ENCODE peak calls at places on chromosomes 13 and 19, in seven cellular contexts. D is adrenal gland, T is Peyer's patch, N is foreskin fibroblast, A is choroid plexus epithelial cell, S is hepatocyte, J is astrocyte. V is an unnamed sample.

GRCh38 chr19:47419037-47419783 is at the start of gene MEIS3:
- DNase-seq in T (no peak), D (no peak), J (no peak), S (no peak), A (no peak), N (peak), V (no peak)

GRCh38 chr13:48804836-48805601 is 151.3 kb downstream of the CYSLTR2 start:
- DNase-seq in N (peak), J (peak), T (no peak), S (no peak), A (no peak), D (no peak), V (no peak)

GRCh38 chr13:25901460-25902376 is 150.1 kb downstream of the SHISA2 start:
- DNase-seq in A (peak), T (no peak), J (peak), S (peak), N (peak), D (no peak), V (no peak)

GRCh38 chr13:27663947-27664346 is 42.3 kb downstream of the POLR1D start:
- DNase-seq in T (no peak), S (no peak), D (no peak), N (no peak), A (peak), J (no peak), V (no peak)

GRCh38 chr19:33689138-33689746 is 67.5 kb downstream of the CHST8 start:
- DNase-seq in D (no peak), J (no peak), T (peak), A (no peak), S (no peak), N (no peak), V (no peak)

GRCh38 chr19:49790866-49791265 is 22.2 kb downstream of the FUZ start:
- DNase-seq in N (peak), S (no peak), T (no peak), J (no peak), A (peak), D (peak), V (no peak)

GRCh38 chr19:19087676-19088075 is 23.9 kb downstream of the SLC25A42 start:
- DNase-seq in D (no peak), A (no peak), J (no peak), T (no peak), N (no peak), S (no peak), V (no peak)

GRCh38 chr13:60396783-60397692 is at the start of gene TDRD3:
- DNase-seq in A (peak), N (peak), T (peak), D (peak), J (peak), S (peak), V (peak)

GRCh38 chr13:98527526-98527925 is 49.4 kb downstream of the STK24 start:
- DNase-seq in T (no peak), N (no peak), J (no peak), D (peak), S (no peak), A (no peak), V (no peak)

GRCh38 chr19:35073941-35074340 is 32.4 kb downstream of the HPN start:
- DNase-seq in A (no peak), N (no peak), D (no peak), J (no peak), T (no peak), S (no peak), V (no peak)

GRCh38 chr19:12872941-12873890 is 8.0 kb downstream of the DNASE2 start:
- DNase-seq in S (peak), D (peak), A (peak), T (no peak), N (peak), J (no peak), V (peak)

GRCh38 chr13:99981115-99982020 is at the start of gene ZIC2:
- DNase-seq in J (peak), D (no peak), T (peak), N (peak), S (peak), A (peak), V (no peak)

GRCh38 chr19:50870417-50871089 is 2.7 kb upstream of the KLK2 start:
- DNase-seq in D (no peak), N (peak), A (no peak), J (no peak), S (no peak), T (no peak), V (no peak)

GRCh38 chr19:58543826-58544590 is at the start of gene TRIM28:
- DNase-seq in T (peak), A (peak), J (peak), D (peak), N (peak), S (peak), V (peak)

GRCh38 chr19:32869369-32870153 is at the start of gene SLC7A9:
- DNase-seq in A (no peak), T (peak), N (no peak), S (no peak), J (no peak), D (no peak), V (no peak)

GRCh38 chr13:106619688-106620555 is 52.0 kb upstream of the ARGLU1 start:
- DNase-seq in D (peak), A (peak), N (peak), T (no peak), S (peak), J (peak), V (peak)

GRCh38 chr19:2846180-2846935 is 5.1 kb downstream of the ZNF555 start:
- DNase-seq in A (no peak), S (no peak), T (no peak), D (no peak), N (no peak), J (no peak), V (no peak)

GRCh38 chr13:99351772-99352171 is 44.6 kb upstream of the GPR183 start:
- DNase-seq in S (no peak), J (no peak), T (no peak), N (no peak), A (no peak), D (no peak), V (no peak)

GRCh38 chr13:30346159-30346788 is 38.9 kb upstream of the KATNAL1 start:
- DNase-seq in A (no peak), S (no peak), J (no peak), T (no peak), D (no peak), N (no peak), V (no peak)

GRCh38 chr13:113526466-113527220 is 36.1 kb upstream of the DCUN1D2 start:
- DNase-seq in J (no peak), D (peak), N (no peak), T (no peak), S (no peak), A (no peak), V (no peak)

GRCh38 chr13:48043789-48044503 is 6.4 kb downstream of the NUDT15 start:
- DNase-seq in T (no peak), A (peak), S (no peak), N (peak), J (peak), D (no peak), V (no peak)

GRCh38 chr19:31378404-31378803 is 29.2 kb upstream of the TSHZ3 start:
- DNase-seq in S (peak), A (peak), D (no peak), J (peak), T (no peak), N (peak), V (no peak)

GRCh38 chr19:47509170-47509847 is 5.6 kb downstream of the NAPA start:
- DNase-seq in S (no peak), A (no peak), J (no peak), T (no peak), N (no peak), D (peak), V (no peak)

GRCh38 chr19:31408460-31409124 is 59.4 kb upstream of the TSHZ3 start:
- DNase-seq in A (peak), D (no peak), J (peak), S (peak), N (peak), T (no peak), V (no peak)

GRCh38 chr13:20159646-20160345 is 1.1 kb downstream of the GJA3 start:
- DNase-seq in N (no peak), S (no peak), T (no peak), J (peak), D (no peak), A (peak), V (no peak)

GRCh38 chr13:25992076-25992475 is 59.7 kb downstream of the SHISA2 start:
- DNase-seq in D (no peak), T (no peak), S (no peak), J (peak), N (no peak), A (no peak), V (no peak)

GRCh38 chr19:44746946-44747738 is 1.4 kb upstream of the BCL3 start:
- DNase-seq in S (peak), N (peak), D (peak), J (peak), T (peak), A (peak), V (peak)

GRCh38 chr19:45177817-45178261 is at the start of gene TRAPPC6A:
- DNase-seq in D (no peak), N (peak), A (peak), S (no peak), T (no peak), J (peak), V (no peak)

GRCh38 chr13:92224825-92225224 is 826.4 kb downstream of the GPC5 start:
- DNase-seq in J (no peak), S (peak), T (no peak), A (no peak), N (no peak), D (no peak), V (no peak)

DNA sequence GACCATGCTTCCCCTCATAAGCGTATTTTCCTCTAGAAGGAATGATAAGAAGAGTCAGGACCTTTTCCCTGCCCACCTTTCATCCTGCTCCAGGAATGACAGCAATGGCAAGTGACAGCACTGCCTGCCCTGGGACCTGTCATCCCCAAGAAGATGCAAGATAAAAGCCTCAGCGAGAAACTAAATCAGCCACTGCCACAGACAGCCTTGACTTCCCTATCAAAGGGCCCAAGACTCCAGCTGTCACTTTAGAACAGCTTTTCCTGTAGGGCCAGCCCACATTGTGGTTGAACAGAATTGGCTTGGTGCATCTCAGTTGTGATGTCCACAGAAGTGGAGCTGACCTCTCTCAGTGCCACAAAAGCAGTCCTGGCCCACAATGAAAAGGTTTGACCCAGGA is 1.1 kb downstream of the RAB8A start:
- DNase-seq in T (no peak), J (no peak), D (no peak), A (no peak), N (no peak), S (no peak), V (no peak)
- H3K4me3 ChIP-seq in T (peak), J (peak), D (no peak), A (peak), N (peak), S (peak), V (peak)

DNA sequence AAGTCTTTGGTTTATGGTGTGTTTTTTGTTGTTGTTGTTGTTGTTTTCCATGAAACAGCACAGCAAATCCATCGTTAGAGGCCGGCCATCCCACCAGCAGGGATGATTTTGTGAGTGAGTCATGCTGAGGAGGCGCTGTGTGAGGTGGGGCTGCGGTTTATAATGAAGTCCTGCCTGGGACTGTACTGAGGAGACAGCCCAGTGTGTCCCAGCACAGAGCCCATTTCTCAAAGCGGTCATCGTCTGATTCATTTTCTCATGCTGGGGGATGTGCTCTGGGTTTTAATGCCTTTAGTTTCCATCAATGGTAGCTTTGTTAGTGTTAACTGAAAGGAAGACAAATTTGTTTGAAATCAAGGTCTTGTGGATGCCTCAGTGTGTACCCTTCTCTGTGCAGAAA is 129.3 kb upstream of the SERP2 start:
- DNase-seq in J (peak), S (no peak), A (peak), T (no peak), D (no peak), N (peak), V (no peak)
- H3K4me3 ChIP-seq in J (no peak), S (no peak), A (no peak), T (no peak), D (no peak), N (no peak), V (no peak)

GRCh38 chr19:4624733-4625362 is 14.5 kb upstream of the TNFAIP8L1 start:
- DNase-seq in A (no peak), N (peak), D (no peak), T (no peak), S (peak), J (no peak), V (peak)
- H3K4me3 ChIP-seq in A (no peak), N (no peak), D (no peak), T (no peak), S (no peak), J (no peak), V (no peak)

GRCh38 chr13:75789451-75790197 is 153.5 kb downstream of the LMO7 start:
- DNase-seq in T (no peak), J (no peak), S (no peak), D (no peak), N (no peak), A (peak), V (no peak)
- H3K4me3 ChIP-seq in T (no peak), J (no peak), S (no peak), D (no peak), N (peak), A (no peak), V (no peak)

GRCh38 chr13:75635101-75635620 is 969 bp upstream of the LMO7 start:
- DNase-seq in S (peak), A (peak), T (peak), N (peak), J (no peak), D (peak), V (no peak)

GRCh38 chr13:75636339-75637095 is 387 bp downstream of the LMO7 start:
- DNase-seq in A (peak), J (no peak), D (peak), T (peak), N (peak), S (peak), V (peak)

GRCh38 chr13:75635621-75636338 is at the start of gene LMO7:
- DNase-seq in A (peak), J (peak), D (peak), N (peak), S (peak), T (peak), V (no peak)

GRCh38 chr13:75639426-75639825 is 3.3 kb downstream of the LMO7 start:
- DNase-seq in D (no peak), S (no peak), A (no peak), T (no peak), J (no peak), N (no peak), V (no peak)

GRCh38 chr13:75637101-75637774 is 1.1 kb downstream of the LMO7 start:
- DNase-seq in D (no peak), T (no peak), S (no peak), N (peak), A (peak), J (no peak), V (no peak)
- H3K4me3 ChIP-seq in D (no peak), T (peak), S (peak), N (peak), A (peak), J (peak), V (peak)

GRCh38 chr19:11361771-11362731 is 6.8 kb downstream of the PLPPR2 start:
- DNase-seq in D (no peak), N (no peak), T (no peak), S (no peak), A (no peak), J (no peak), V (no peak)
- H3K4me3 ChIP-seq in D (no peak), N (no peak), T (no peak), S (no peak), A (no peak), J (no peak), V (no peak)

V was measured in NT2/D1.